ENCODE peak calls at places on chromosomes 3 and 15, in five cellular contexts. G is GM12878, P is H1, W is K562, I is HepG2. K is an unnamed sample.

GRCh38 chr3:45112939-45113338 is 33.2 kb downstream of the CDCP1 start:
- DNase-seq in G (no peak), W (no peak), I (no peak), P (no peak), K (no peak)

GRCh38 chr3:13896473-13897154 is 16.7 kb upstream of the WNT7A start:
- DNase-seq in W (peak; percentile 72), I (peak; percentile 70), P (no peak), G (peak; percentile 16), K (peak; percentile 66)

GRCh38 chr15:51888593-51889195 is 59.2 kb downstream of the TMOD3 start:
- DNase-seq in W (peak; percentile 36), I (no peak), G (no peak), P (no peak), K (no peak)

GRCh38 chr3:189664311-189664710 is 33.1 kb downstream of the TP63 start:
- DNase-seq in G (no peak), W (no peak), P (no peak), I (no peak), K (no peak)

GRCh38 chr3:143267984-143268383 is 148.4 kb downstream of the CHST2 start:
- DNase-seq in W (no peak), P (no peak), I (no peak), G (no peak), K (no peak)

GRCh38 chr3:170506556-170506955 is 79.3 kb downstream of the SLC7A14 start:
- DNase-seq in G (no peak), P (no peak), W (no peak), I (peak; percentile 52), K (no peak)

GRCh38 chr3:71026634-71027578 is 556.6 kb downstream of the FOXP1 start:
- DNase-seq in G (no peak), I (peak; percentile 37), P (no peak), W (no peak), K (no peak)

GRCh38 chr15:58286541-58286940 is 145.2 kb upstream of the LIPC start:
- DNase-seq in P (no peak), W (no peak), G (no peak), I (no peak), K (no peak)

GRCh38 chr3:47152578-47152977 is 11.3 kb downstream of the SETD2 start:
- DNase-seq in P (no peak), G (no peak), W (no peak), I (no peak), K (no peak)

GRCh38 chr15:54387808-54388207 is 409.6 kb downstream of the UNC13C start:
- DNase-seq in W (no peak), P (no peak), G (no peak), I (no peak), K (no peak)

GRCh38 chr3:145842302-145842897 is 318.6 kb downstream of the PLOD2 start:
- DNase-seq in P (no peak), I (no peak), G (no peak), W (no peak), K (no peak)

GRCh38 chr3:123272547-123272946 is 70.8 kb downstream of the SEC22A start:
- DNase-seq in G (no peak), W (no peak), P (no peak), I (no peak), K (no peak)

GRCh38 chr15:38557855-38558713 is 6.5 kb downstream of the RASGRP1 start:
- DNase-seq in G (no peak), P (no peak), I (no peak), W (no peak), K (no peak)

GRCh38 chr3:18389108-18389733 is 35.9 kb downstream of the SATB1 start:
- DNase-seq in W (no peak), G (no peak), P (no peak), I (peak; percentile 3), K (no peak)

GRCh38 chr15:100919481-100920405 is 586 bp downstream of the LRRK1 start:
- DNase-seq in W (no peak), I (no peak), G (no peak), P (no peak), K (no peak)

GRCh38 chr3:111662907-111663306 is 67.8 kb upstream of the ZBED2 start:
- DNase-seq in G (no peak), P (no peak), W (no peak), I (no peak), K (no peak)

GRCh38 chr3:29186982-29187718 is 93.7 kb upstream of the RBMS3 start:
- DNase-seq in W (no peak), G (no peak), P (no peak), I (no peak), K (no peak)

GRCh38 chr15:80174017-80174746 is 21.4 kb downstream of the FAH start:
- DNase-seq in P (no peak), G (no peak), I (no peak), W (no peak), K (no peak)

GRCh38 chr3:27044926-27045481 is 324.2 kb downstream of the NEK10 start:
- DNase-seq in G (no peak), W (no peak), I (no peak), P (no peak), K (no peak)

GRCh38 chr15:38398134-38398533 is 55.8 kb upstream of the FAM98B start:
- DNase-seq in W (no peak), G (no peak), P (no peak), I (peak; percentile 13), K (no peak)

GRCh38 chr15:88701561-88702095 is 62.8 kb downstream of the ISG20 start:
- DNase-seq in P (no peak), I (peak; percentile 39), W (peak; percentile 49), G (no peak), K (peak; percentile 65)

GRCh38 chr3:43995078-43995928 is 246.4 kb upstream of the TOPAZ1 start:
- DNase-seq in G (no peak), W (no peak), I (no peak), P (no peak), K (peak; percentile 60)

GRCh38 chr3:62567097-62568021 is 194.0 kb upstream of the FEZF2 start:
- DNase-seq in W (no peak), P (no peak), I (peak; percentile 10), G (no peak), K (no peak)

GRCh38 chr15:38611228-38611627 is 46.6 kb upstream of the RASGRP1 start:
- DNase-seq in I (no peak), W (no peak), P (no peak), G (no peak), K (no peak)

GRCh38 chr3:133965033-133965570 is 64.6 kb downstream of the SLCO2A1 start:
- DNase-seq in W (no peak), G (no peak), I (no peak), P (no peak), K (no peak)

GRCh38 chr3:144879701-144880100 is 908.1 kb downstream of the DIPK2A start:
- DNase-seq in G (no peak), I (no peak), P (no peak), W (no peak), K (no peak)

GRCh38 chr15:56871867-56872266 is 46.6 kb upstream of the TCF12 start:
- DNase-seq in G (no peak), I (no peak), W (no peak), P (no peak), K (no peak)

GRCh38 chr15:56871180-56871579 is 47.3 kb upstream of the TCF12 start:
- DNase-seq in I (peak; percentile 52), W (no peak), P (no peak), G (no peak), K (no peak)

GRCh38 chr15:56868251-56868650 is 50.2 kb upstream of the TCF12 start:
- DNase-seq in P (no peak), W (no peak), I (no peak), G (no peak), K (no peak)

GRCh38 chr15:56866798-56867197 is 51.6 kb upstream of the TCF12 start:
- DNase-seq in P (no peak), W (no peak), I (peak; percentile 5), G (no peak), K (no peak)

GRCh38 chr15:56869573-56869972 is 48.9 kb upstream of the TCF12 start:
- DNase-seq in G (no peak), W (peak; percentile 23), P (no peak), I (no peak), K (peak; percentile 45)
- TF ChIP-seq ATF2 in G (no peak), W (no peak), P (no peak), I (no peak), K (no peak)

GRCh38 chr15:37372064-37372463 is 271.7 kb upstream of the MEIS2 start:
- DNase-seq in I (no peak), P (no peak), W (no peak), G (no peak), K (no peak)

GRCh38 chr15:37375529-37375928 is 275.2 kb upstream of the MEIS2 start:
- DNase-seq in W (no peak), I (no peak), P (no peak), G (no peak), K (no peak)

DNA sequence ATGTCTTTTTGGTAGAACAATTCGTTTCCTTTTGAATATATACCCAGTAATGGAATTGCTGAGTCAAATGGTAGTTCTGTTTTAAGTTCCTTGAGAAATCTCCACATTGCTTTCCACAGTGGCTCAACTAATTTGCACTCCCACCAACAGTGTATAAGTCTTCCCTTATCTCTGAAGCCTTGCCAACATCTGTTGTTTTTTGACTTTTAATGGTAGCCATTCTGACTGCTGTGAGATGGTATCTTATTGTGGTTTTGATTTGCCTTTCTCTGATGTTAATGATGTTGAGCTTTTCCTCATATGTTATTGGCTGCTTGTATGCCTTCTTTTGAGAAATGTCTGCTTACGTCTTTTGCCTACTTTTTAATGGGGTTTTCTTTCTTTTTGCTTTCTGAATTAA is 270.6 kb upstream of the MEIS2 start:
- DNase-seq in W (no peak), P (no peak), G (no peak), I (no peak), K (no peak)
- TF ChIP-seq MAX in W (no peak), P (no peak), G (no peak), I (no peak), K (no peak)

DNA sequence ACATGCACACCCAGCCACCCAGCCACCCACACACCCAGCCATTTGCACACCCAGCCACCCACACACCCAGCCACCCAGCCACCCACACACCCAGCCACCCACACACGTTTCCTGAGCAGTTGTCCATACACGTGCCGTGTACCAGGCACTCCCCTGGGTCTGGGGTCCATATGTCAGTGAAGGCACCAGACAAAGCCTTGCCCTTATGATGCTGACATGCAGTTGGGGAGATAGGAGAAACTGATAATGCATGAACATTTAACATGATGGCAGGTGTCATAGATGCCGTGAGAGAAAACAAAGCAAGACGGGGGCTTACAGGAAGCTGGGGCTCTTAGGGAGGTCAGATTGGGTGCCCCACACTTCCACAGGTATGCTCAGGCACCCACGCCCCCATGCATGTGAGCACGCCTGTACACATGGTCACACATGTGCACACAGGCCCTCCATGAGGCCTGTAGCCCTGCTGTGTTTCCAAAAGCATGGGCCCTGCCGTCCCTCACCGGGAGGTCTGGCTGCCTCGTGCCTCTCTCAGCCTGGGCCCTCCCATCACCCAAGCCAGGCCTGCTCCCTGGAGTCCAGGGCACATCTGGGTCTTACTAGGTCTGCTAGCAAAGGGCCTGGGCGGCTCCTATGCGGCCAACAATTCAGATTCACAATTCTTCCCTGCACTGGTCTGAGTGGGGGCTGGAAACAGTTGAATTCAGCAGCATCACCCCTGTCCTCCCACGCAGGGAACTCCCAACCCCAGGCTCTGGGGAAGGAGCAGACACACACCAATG is 3.6 kb upstream of the DNAJB8 start:
- DNase-seq in I (no peak), P (no peak), G (no peak), W (peak; percentile 15), K (no peak)
- TF ChIP-seq ATF2 in I (no peak), P (no peak), G (no peak), W (no peak), K (no peak)

DNA sequence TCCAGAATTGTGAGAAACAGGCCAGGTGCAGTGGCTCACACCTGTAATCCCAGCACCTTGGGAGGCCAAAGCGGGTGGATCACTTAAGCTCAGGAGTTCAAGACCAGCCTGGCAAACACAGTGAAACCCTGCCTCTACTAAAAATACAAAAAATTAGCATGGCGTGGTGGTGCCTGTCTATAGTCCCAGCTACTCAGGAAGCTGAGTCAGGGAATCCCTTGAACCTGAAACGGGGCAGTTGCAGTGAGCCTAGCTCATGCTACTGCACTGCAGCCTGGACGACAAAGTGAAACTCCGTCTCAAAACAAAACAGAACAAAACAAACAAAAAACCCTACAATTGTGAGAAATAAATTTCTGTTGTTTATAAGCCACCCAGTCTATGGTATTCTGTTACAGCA is 94.7 kb downstream of the PIK3CB start:
- DNase-seq in G (no peak), I (no peak), W (no peak), P (no peak), K (no peak)
- TF ChIP-seq MAX in G (no peak), I (no peak), W (no peak), P (no peak), K (no peak)